ENCODE peak calls at places on chromosomes 11 and 22, in nine cellular contexts. Z is neuronal stem cell; R is OCI-LY7; D is GM23248; E is keratinocyte; W is adipocyte; J is CD8-positive, alpha-beta memory T cell; Y is fibroblast of lung; A is ovary. H is an unnamed sample.

GRCh38 chr22:36191106-36191836 is 10.3 kb downstream of the APOL4 start:
- DNase-seq in Z (no peak), R (no peak), D (peak; percentile 83), E (no peak), W (peak; percentile 21), J (no peak), Y (peak; percentile 87), A (peak; percentile 65), H (peak; percentile 93)

GRCh38 chr11:59778122-59778521 is 22.9 kb downstream of the STX3 start:
- DNase-seq in Z (no peak), R (no peak), D (peak; percentile 8), E (no peak), W (no peak), J (no peak), Y (no peak), A (no peak), H (no peak)

GRCh38 chr22:45197606-45198462 is 34.1 kb downstream of the NUP50 start:
- DNase-seq in Z (no peak), R (no peak), D (no peak), E (no peak), W (no peak), J (no peak), Y (no peak), A (no peak), H (no peak)

GRCh38 chr11:79212711-79213110 is 228.1 kb downstream of the TENM4 start:
- DNase-seq in Z (no peak), R (no peak), D (no peak), E (no peak), W (no peak), J (no peak), Y (no peak), A (no peak), H (no peak)

GRCh38 chr22:50191041-50191740 is 5.5 kb downstream of the TRABD start:
- DNase-seq in Z (no peak), R (peak; percentile 94), D (no peak), E (no peak), W (peak; percentile 45), J (peak; percentile 92), Y (no peak), A (peak; percentile 45), H (no peak)

GRCh38 chr11:1153105-1153950 is 4.4 kb upstream of the MUC5AC start:
- DNase-seq in Z (no peak), R (no peak), D (peak; percentile 9), E (no peak), W (no peak), J (no peak), Y (peak; percentile 6), A (peak; percentile 5), H (no peak)

GRCh38 chr11:77073328-77074001 is 6.7 kb downstream of the CAPN5 start:
- DNase-seq in Z (no peak), R (no peak), D (peak; percentile 99), E (peak; percentile 25), W (peak; percentile 98), J (no peak), Y (peak; percentile 97), A (peak; percentile 92), H (peak; percentile 98)

GRCh38 chr11:18230859-18231258 is 5.7 kb downstream of the SAA4 start:
- DNase-seq in Z (no peak), R (no peak), D (no peak), E (no peak), W (no peak), J (no peak), Y (no peak), A (no peak), H (no peak)

GRCh38 chr11:75328426-75329277 is 22.8 kb downstream of the ARRB1 start:
- DNase-seq in Z (peak; percentile 48), R (peak; percentile 45), D (peak; percentile 86), E (no peak), W (peak; percentile 86), J (peak; percentile 72), Y (peak; percentile 83), A (peak; percentile 72), H (peak; percentile 88)

GRCh38 chr11:35167451-35167954 is 28.5 kb downstream of the CD44 start:
- DNase-seq in Z (no peak), R (no peak), D (peak; percentile 65), E (no peak), W (peak; percentile 76), J (no peak), Y (peak; percentile 74), A (no peak), H (peak; percentile 75)

DNA sequence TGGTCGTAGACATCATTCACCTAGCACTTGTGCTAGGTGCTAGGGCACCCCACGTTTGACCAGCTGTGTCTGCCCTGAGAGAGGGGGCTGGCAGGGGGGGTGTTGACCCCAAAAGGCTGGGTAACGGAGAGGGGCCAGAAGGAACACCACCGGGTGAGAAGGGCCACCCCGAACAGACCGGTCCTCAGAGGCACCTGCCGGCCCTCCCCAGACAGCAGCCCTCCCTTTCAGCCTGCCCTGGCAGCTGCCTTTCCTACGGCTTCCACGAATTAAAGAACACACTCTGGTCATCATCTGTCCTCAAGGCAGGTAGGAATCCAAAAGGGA is 977 bp upstream of the KCNJ5 start:
- DNase-seq in Z (no peak), R (no peak), D (no peak), E (no peak), W (no peak), J (no peak), Y (no peak), A (no peak), H (no peak)
- H3K4me1 ChIP-seq in Z (peaks cover 18% of the 10 kb centered on the region), R (no peaks in the 10 kb centered on the region), D (no peaks in the 10 kb centered on the region), E (peaks cover 30% of the 10 kb centered on the region), W (no peaks in the 10 kb centered on the region), J (peaks cover 5% of the 10 kb centered on the region), Y (no peaks in the 10 kb centered on the region), A (peaks cover 4% of the 10 kb centered on the region), H (no peaks in the 10 kb centered on the region)

GRCh38 chr11:134034496-134035381 is 34.1 kb upstream of the JAM3 start:
- DNase-seq in Z (no peak), R (no peak), D (peak; percentile 60), E (peak; percentile 42), W (peak; percentile 59), J (peak; percentile 48), Y (no peak), A (peak; percentile 48), H (no peak)
- H3K4me3 ChIP-seq in Z (no peak overlapping the region), R (no peak overlapping the region), D (no peak overlapping the region), E (no peak overlapping the region), W (no peak overlapping the region), J (peak overlapping the region; percentile 19), Y (no peak overlapping the region), A (no peak overlapping the region), H (no peak overlapping the region)

GRCh38 chr11:114624455-114625207 is 29.0 kb upstream of the NXPE4 start:
- DNase-seq in Z (no peak), R (no peak), D (no peak), E (no peak), W (no peak), J (no peak), Y (no peak), A (no peak), H (no peak)

GRCh38 chr11:114621072-114621471 is 25.5 kb upstream of the NXPE4 start:
- DNase-seq in Z (no peak), R (no peak), D (no peak), E (no peak), W (no peak), J (no peak), Y (no peak), A (no peak), H (no peak)

GRCh38 chr11:114623720-114624119 is 28.1 kb upstream of the NXPE4 start:
- DNase-seq in Z (no peak), R (no peak), D (no peak), E (no peak), W (no peak), J (no peak), Y (no peak), A (no peak), H (no peak)

GRCh38 chr11:114621950-114622809 is 26.6 kb upstream of the NXPE4 start:
- DNase-seq in Z (no peak), R (no peak), D (no peak), E (no peak), W (no peak), J (no peak), Y (no peak), A (no peak), H (no peak)

DNA sequence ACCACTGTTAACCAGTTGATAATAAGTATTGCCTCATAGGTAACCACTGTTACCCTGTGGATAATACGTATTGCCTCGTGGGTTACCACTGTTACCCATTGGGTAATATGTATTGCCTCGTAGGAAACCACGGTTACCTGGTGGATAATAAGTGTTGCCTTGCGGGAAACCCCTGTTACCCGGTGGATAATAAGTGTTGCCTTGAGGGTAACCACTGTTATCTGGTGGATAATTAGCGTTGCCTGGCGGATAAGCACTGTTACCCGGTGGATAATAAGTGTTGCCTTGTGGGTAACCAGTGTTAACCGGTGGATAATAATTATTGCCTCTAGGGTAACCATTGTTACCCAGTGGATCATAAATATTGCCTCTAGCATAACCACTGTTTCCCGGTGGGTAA is 27.3 kb upstream of the NXPE4 start:
- DNase-seq in Z (no peak), R (no peak), D (no peak), E (no peak), W (no peak), J (no peak), Y (no peak), A (no peak), H (no peak)
- H3K9me3 ChIP-seq in Z (peaks cover 18% of the 10 kb centered on the region), R (peaks cover 51% of the 10 kb centered on the region), D (no peaks in the 10 kb centered on the region), E (peaks cover 1% of the 10 kb centered on the region), W (no peaks in the 10 kb centered on the region), J (no peaks in the 10 kb centered on the region), Y (no peaks in the 10 kb centered on the region), A (no peaks in the 10 kb centered on the region), H (no peaks in the 10 kb centered on the region)

GRCh38 chr22:17944205-17944725 is 80.1 kb downstream of the MICAL3 start:
- DNase-seq in Z (no peak), R (no peak), D (no peak), E (no peak), W (no peak), J (no peak), Y (no peak), A (no peak), H (no peak)
- H3K4me1 ChIP-seq in Z (peaks cover 23% of the 10 kb centered on the region), R (peaks cover 76% of the 10 kb centered on the region), D (peaks cover 4% of the 10 kb centered on the region), E (peaks cover 30% of the 10 kb centered on the region), W (no peaks in the 10 kb centered on the region), J (no peaks in the 10 kb centered on the region), Y (no peaks in the 10 kb centered on the region), A (peaks cover 29% of the 10 kb centered on the region), H (peaks cover 77% of the 10 kb centered on the region)

GRCh38 chr11:105862736-105863367 is 159.2 kb downstream of the MSANTD4 start:
- DNase-seq in Z (peak; percentile 30), R (peak; percentile 47), D (peak; percentile 65), E (no peak), W (peak; percentile 86), J (no peak), Y (peak; percentile 81), A (no peak), H (no peak)
- H3K4me3 ChIP-seq in Z (no peak overlapping the region), R (no peak overlapping the region), D (no peak overlapping the region), E (no peak overlapping the region), W (no peak overlapping the region), J (no peak overlapping the region), Y (no peak overlapping the region), A (no peak overlapping the region), H (no peak overlapping the region)

DNA sequence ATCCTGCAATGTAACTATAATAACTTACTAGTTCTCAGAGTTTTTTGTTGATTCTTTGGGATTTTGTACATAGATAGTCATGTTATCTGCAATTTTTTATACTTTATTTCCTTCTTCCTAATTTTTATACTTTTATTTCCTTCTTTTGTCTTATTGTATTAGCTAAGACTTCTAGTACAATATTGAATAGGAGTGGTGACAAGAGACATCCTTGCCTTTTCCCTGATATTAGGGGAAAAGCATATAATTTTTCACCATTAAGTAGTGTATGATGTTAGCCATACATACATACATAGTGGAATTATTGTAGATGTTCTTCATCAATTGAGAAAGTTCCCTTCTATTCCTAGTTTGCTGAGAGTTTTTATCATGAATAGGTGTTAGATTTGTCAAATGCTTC is 27.8 kb upstream of the CLTCL1 start:
- DNase-seq in Z (no peak), R (no peak), D (no peak), E (no peak), W (no peak), J (no peak), Y (no peak), A (no peak), H (no peak)
- H3K9me3 ChIP-seq in Z (peaks cover 2% of the 10 kb centered on the region), R (peaks cover 11% of the 10 kb centered on the region), D (no peaks in the 10 kb centered on the region), E (peaks cover 4% of the 10 kb centered on the region), W (peaks cover 23% of the 10 kb centered on the region), J (peaks cover 4% of the 10 kb centered on the region), Y (no peaks in the 10 kb centered on the region), A (no peaks in the 10 kb centered on the region), H (peaks cover 17% of the 10 kb centered on the region)